ENCODE peak calls at places on chromosome 15, in five cellular contexts. R, J, U, X and S are unnamed samples.

GRCh38 chr15:87874896-87875661 is 381.5 kb downstream of the NTRK3 start:
- DNase-seq in R (peak; percentile 59), J (no peak), U (no peak), X (no peak), S (no peak)

GRCh38 chr15:70670680-70671079 is 92.7 kb downstream of the UACA start:
- DNase-seq in R (no peak), J (no peak), U (no peak), X (no peak), S (no peak)

GRCh38 chr15:39621961-39622360 is 41.1 kb downstream of the THBS1 start:
- DNase-seq in R (no peak), J (no peak), U (no peak), X (no peak), S (no peak)

GRCh38 chr15:64490598-64491259 is 30.4 kb downstream of the ZNF609 start:
- DNase-seq in R (no peak), J (no peak), U (no peak), X (no peak), S (no peak)

GRCh38 chr15:35427091-35427490 is 118.9 kb downstream of the DPH6 start:
- DNase-seq in R (no peak), J (no peak), U (no peak), X (peak; percentile 82), S (peak; percentile 34)

GRCh38 chr15:40069178-40070165 is 30.5 kb upstream of the SRP14 start:
- DNase-seq in R (peak; percentile 98), J (peak; percentile 96), U (no peak), X (peak; percentile 84), S (peak; percentile 97)

GRCh38 chr15:65318870-65319356 is 14.4 kb downstream of the RNU5B-1 start:
- DNase-seq in R (peak; percentile 86), J (peak; percentile 69), U (no peak), X (peak; percentile 78), S (peak; percentile 83)

GRCh38 chr15:84046064-84046637 is 189.4 kb upstream of the GOLGA6L4 start:
- DNase-seq in R (no peak), J (no peak), U (no peak), X (no peak), S (no peak)

GRCh38 chr15:71104636-71105035 is 10.6 kb upstream of the THSD4 start:
- DNase-seq in R (no peak), J (no peak), U (no peak), X (no peak), S (no peak)

GRCh38 chr15:56917652-56918045 is 795 bp upstream of the TCF12 start:
- DNase-seq in R (peak; percentile 50), J (peak; percentile 16), U (no peak), X (no peak), S (no peak)

GRCh38 chr15:38888701-38889154 is 324.1 kb upstream of the RASGRP1 start:
- DNase-seq in R (no peak), J (no peak), U (no peak), X (no peak), S (no peak)

GRCh38 chr15:90419202-90419601 is 31.2 kb downstream of the IQGAP1 start:
- DNase-seq in R (no peak), J (no peak), U (no peak), X (peak; percentile 29), S (peak; percentile 7)

GRCh38 chr15:71743861-71744382 is 66.4 kb upstream of the NR2E3 start:
- DNase-seq in R (peak; percentile 61), J (peak; percentile 23), U (no peak), X (peak; percentile 51), S (peak; percentile 72)

GRCh38 chr15:77650285-77650684 is 17.6 kb upstream of the LINGO1 start:
- DNase-seq in R (no peak), J (no peak), U (no peak), X (peak; percentile 53), S (no peak)

GRCh38 chr15:63969652-63970421 is 76.4 kb downstream of the DAPK2 start:
- DNase-seq in R (no peak), J (no peak), U (no peak), X (no peak), S (peak; percentile 15)

GRCh38 chr15:33584797-33585196 is 274.0 kb downstream of the RYR3 start:
- DNase-seq in R (no peak), J (no peak), U (no peak), X (peak; percentile 90), S (peak; percentile 70)

GRCh38 chr15:68460166-68460565 is 28.2 kb upstream of the ITGA11 start:
- DNase-seq in R (no peak), J (no peak), U (no peak), X (no peak), S (no peak)

GRCh38 chr15:64412216-64412615 is 24.6 kb downstream of the TRIP4 start:
- DNase-seq in R (no peak), J (no peak), U (no peak), X (no peak), S (peak; percentile 40)

GRCh38 chr15:92051726-92052125 is 198.2 kb downstream of the SLCO3A1 start:
- DNase-seq in R (no peak), J (no peak), U (no peak), X (no peak), S (no peak)

GRCh38 chr15:99967841-99968371 is 234.7 kb upstream of the LYSMD4 start:
- DNase-seq in R (no peak), J (no peak), U (no peak), X (peak; percentile 75), S (peak; percentile 96)

GRCh38 chr15:31328425-31328998 is 1.9 kb downstream of the KLF13 start:
- DNase-seq in R (no peak), J (no peak), U (no peak), X (no peak), S (peak; percentile 37)

GRCh38 chr15:35695002-35695401 is 149.0 kb upstream of the DPH6 start:
- DNase-seq in R (no peak), J (no peak), U (no peak), X (no peak), S (no peak)

GRCh38 chr15:74345051-74345450 is 22.4 kb downstream of the CYP11A1 start:
- DNase-seq in R (no peak), J (no peak), U (no peak), X (peak; percentile 83), S (no peak)

GRCh38 chr15:101293122-101293521 is 1.9 kb downstream of the SNRPA1 start:
- DNase-seq in R (no peak), J (no peak), U (no peak), X (no peak), S (no peak)

GRCh38 chr15:68271854-68272471 is 5.6 kb upstream of the FEM1B start:
- DNase-seq in R (no peak), J (no peak), U (no peak), X (peak; percentile 77), S (peak; percentile 99)

GRCh38 chr15:93451822-93452221 is 362.8 kb upstream of the RGMA start:
- DNase-seq in R (no peak), J (no peak), U (no peak), X (no peak), S (peak; percentile 54)

GRCh38 chr15:25179673-25180511 is 225.1 kb downstream of the SNRPN start:
- DNase-seq in R (peak; percentile 8), J (no peak), U (no peak), X (no peak), S (no peak)

GRCh38 chr15:39455502-39455991 is 125.3 kb upstream of the THBS1 start:
- DNase-seq in R (no peak), J (no peak), U (no peak), X (no peak), S (peak; percentile 42)

GRCh38 chr15:99106417-99107220 is 1.7 kb downstream of the SYNM start:
- DNase-seq in R (peak; percentile 70), J (no peak), U (no peak), X (no peak), S (no peak)

GRCh38 chr15:95598456-95598855 is 732.0 kb upstream of the NR2F2 start:
- DNase-seq in R (no peak), J (no peak), U (no peak), X (no peak), S (no peak)

GRCh38 chr15:24772709-24773373 is 97.3 kb downstream of the NPAP1 start:
- DNase-seq in R (peak; percentile 82), J (no peak), U (no peak), X (no peak), S (no peak)

GRCh38 chr15:29556385-29556784 is 265.9 kb downstream of the TJP1 start:
- DNase-seq in R (no peak), J (no peak), U (no peak), X (no peak), S (peak; percentile 30)